ENCODE peak calls at places on chromosomes 2 and 18, in ten cellular contexts. Q is GM18507; J is EL; M is NCI-H2081; A is activated naive CD8-positive, alpha-beta T cell treated with anti-CD3 and anti-CD28 coated beads, Interleukin-2, amount 50 U/mL, for 24 hours; V is neural progenitor cell; Y is NCI-H460; L is mucosa of gallbladder; E is tibial artery; K is neuronal stem cell. X is an unnamed sample.

GRCh38 chr2:144493027-144493809 is 26.7 kb downstream of the ZEB2 start:
- DNase-seq in Q (no peak), J (no peak), M (no peak), A (no peak), V (no peak), Y (no peak), L (no peak), E (no peak), K (no peak), X (no peak)

GRCh38 chr2:136538489-136538888 is 226.9 kb upstream of the THSD7B start:
- DNase-seq in Q (no peak), J (no peak), M (no peak), A (no peak), V (no peak), Y (no peak), L (no peak), E (no peak), K (no peak), X (no peak)

GRCh38 chr2:236828002-236828401 is 257.7 kb upstream of the COPS8 start:
- DNase-seq in Q (no peak), J (no peak), M (no peak), A (no peak), V (peak; percentile 38), Y (no peak), L (peak; percentile 24), E (peak; percentile 25), K (no peak), X (no peak)

GRCh38 chr2:110149330-110150220 is 34.0 kb upstream of the MALL start:
- DNase-seq in Q (no peak), J (peak; percentile 79), M (no peak), A (no peak), V (no peak), Y (no peak), L (no peak), E (no peak), K (no peak), X (peak; percentile 63)

GRCh38 chr2:105802587-105802986 is 57.9 kb downstream of the NCK2 start:
- DNase-seq in Q (no peak), J (no peak), M (no peak), A (peak; percentile 59), V (no peak), Y (no peak), L (no peak), E (no peak), K (no peak), X (peak; percentile 39)

GRCh38 chr2:199975297-199975895 is 20.0 kb downstream of the MAIP1 start:
- DNase-seq in Q (no peak), J (peak; percentile 29), M (no peak), A (no peak), V (no peak), Y (peak; percentile 60), L (no peak), E (no peak), K (no peak), X (no peak)

GRCh38 chr2:229282758-229283546 is 11.9 kb upstream of the PID1 start:
- DNase-seq in Q (no peak), J (peak; percentile 85), M (no peak), A (no peak), V (no peak), Y (no peak), L (peak; percentile 51), E (no peak), K (no peak), X (peak; percentile 94)

GRCh38 chr2:172091626-172092566 is 6.6 kb downstream of the DLX1 start:
- DNase-seq in Q (no peak), J (no peak), M (peak; percentile 84), A (no peak), V (peak; percentile 4), Y (no peak), L (no peak), E (no peak), K (no peak), X (no peak)

GRCh38 chr2:35510641-35511040 is 844.9 kb upstream of the CRIM1 start:
- DNase-seq in Q (no peak), J (peak; percentile 62), M (no peak), A (no peak), V (no peak), Y (no peak), L (no peak), E (no peak), K (no peak), X (no peak)

GRCh38 chr2:108912629-108912902 is 76.5 kb downstream of the EDAR start:
- DNase-seq in Q (no peak), J (no peak), M (no peak), A (no peak), V (no peak), Y (no peak), L (no peak), E (peak; percentile 40), K (no peak), X (no peak)

GRCh38 chr2:219292616-219293015 is 13.4 kb downstream of the DNAJB2 start:
- DNase-seq in Q (no peak), J (no peak), M (no peak), A (no peak), V (no peak), Y (no peak), L (no peak), E (no peak), K (no peak), X (no peak)

GRCh38 chr2:174247474-174248186 is 702 bp downstream of the OLA1 start:
- DNase-seq in Q (peak; percentile 1), J (peak; percentile 5), M (no peak), A (peak; percentile 13), V (no peak), Y (no peak), L (no peak), E (no peak), K (no peak), X (no peak)

GRCh38 chr2:222297600-222297935 is 1.2 kb downstream of the PAX3 start:
- DNase-seq in Q (no peak), J (peak; percentile 33), M (no peak), A (no peak), V (peak; percentile 49), Y (no peak), L (no peak), E (no peak), K (no peak), X (peak; percentile 40)

GRCh38 chr18:5073026-5073944 is 123.8 kb downstream of the AKAIN1 start:
- DNase-seq in Q (peak; percentile 2), J (peak; percentile 1), M (peak; percentile 55), A (peak; percentile 12), V (peak; percentile 65), Y (peak; percentile 55), L (no peak), E (no peak), K (peak; percentile 35), X (peak; percentile 14)

GRCh38 chr18:49907346-49907929 is 94.1 kb upstream of the ACAA2 start:
- DNase-seq in Q (no peak), J (no peak), M (no peak), A (no peak), V (no peak), Y (no peak), L (no peak), E (no peak), K (no peak), X (no peak)

GRCh38 chr2:172021955-172022354 is 22.2 kb downstream of the METAP1D start:
- DNase-seq in Q (no peak), J (peak; percentile 66), M (no peak), A (no peak), V (peak; percentile 32), Y (peak; percentile 26), L (no peak), E (no peak), K (no peak), X (peak; percentile 86)

GRCh38 chr2:196241175-196241574 is 69.8 kb upstream of the STK17B start:
- DNase-seq in Q (no peak), J (no peak), M (no peak), A (no peak), V (no peak), Y (no peak), L (no peak), E (no peak), K (no peak), X (no peak)

GRCh38 chr2:98009887-98010760 is 14.4 kb upstream of the TMEM131 start:
- DNase-seq in Q (no peak), J (no peak), M (no peak), A (no peak), V (no peak), Y (no peak), L (no peak), E (no peak), K (no peak), X (no peak)

GRCh38 chr2:55014962-55015939 is 35.0 kb downstream of the RTN4 start:
- DNase-seq in Q (no peak), J (peak; percentile 79), M (peak; percentile 50), A (no peak), V (peak; percentile 52), Y (peak; percentile 63), L (peak; percentile 73), E (no peak), K (no peak), X (peak; percentile 84)

GRCh38 chr2:196758474-196759377 is 40.8 kb downstream of the GTF3C3 start:
- DNase-seq in Q (no peak), J (peak; percentile 31), M (no peak), A (no peak), V (no peak), Y (no peak), L (no peak), E (no peak), K (no peak), X (peak; percentile 38)

GRCh38 chr2:73218298-73218697 is 4.3 kb downstream of the SMYD5 start:
- DNase-seq in Q (no peak), J (peak; percentile 48), M (no peak), A (no peak), V (no peak), Y (no peak), L (no peak), E (no peak), K (no peak), X (no peak)

GRCh38 chr2:240240017-240240416 is 99.6 kb upstream of the OTOS start:
- DNase-seq in Q (no peak), J (no peak), M (no peak), A (no peak), V (no peak), Y (no peak), L (peak; percentile 4), E (no peak), K (no peak), X (no peak)

GRCh38 chr18:21735452-21736015 is 5.1 kb upstream of the MIB1 start:
- DNase-seq in Q (no peak), J (peak; percentile 56), M (no peak), A (no peak), V (peak; percentile 53), Y (peak; percentile 82), L (peak; percentile 67), E (no peak), K (no peak), X (no peak)

GRCh38 chr18:7232218-7232617 is 1.3 kb downstream of the LRRC30 start:
- DNase-seq in Q (no peak), J (no peak), M (no peak), A (no peak), V (no peak), Y (no peak), L (no peak), E (no peak), K (no peak), X (no peak)

GRCh38 chr2:129820908-129821307 is 158.6 kb upstream of the RAB6C start:
- DNase-seq in Q (no peak), J (no peak), M (no peak), A (no peak), V (no peak), Y (no peak), L (no peak), E (no peak), K (no peak), X (no peak)

GRCh38 chr2:165698621-165698946 is 95.5 kb downstream of the GALNT3 start:
- DNase-seq in Q (no peak), J (peak; percentile 30), M (peak; percentile 51), A (no peak), V (peak; percentile 62), Y (peak; percentile 39), L (peak; percentile 25), E (no peak), K (peak; percentile 32), X (peak; percentile 3)

GRCh38 chr18:67265464-67266245 is 250.9 kb downstream of the DSEL start:
- DNase-seq in Q (no peak), J (peak; percentile 79), M (no peak), A (no peak), V (no peak), Y (no peak), L (no peak), E (no peak), K (no peak), X (peak; percentile 15)

GRCh38 chr2:73907840-73908452 is 15.1 kb downstream of the ACTG2 start:
- DNase-seq in Q (no peak), J (no peak), M (peak; percentile 81), A (peak; percentile 58), V (peak; percentile 68), Y (peak; percentile 11), L (peak; percentile 38), E (no peak), K (no peak), X (peak; percentile 33)